ENCODE peak calls at places on chromosomes 1 and 21, in four cellular contexts. R is K562, C is HepG2, B is HCT116. K is an unnamed sample.

GRCh38 chr1:46490603-46491499 is 1.2 kb downstream of the DMBX1 start:
- DNase-seq in C (no peak), R (no peak), B (no peak), K (no peak)

GRCh38 chr1:12477936-12478611 is 139.9 kb downstream of the DHRS3 start:
- DNase-seq in B (peak; percentile 96), R (peak; percentile 86), C (peak; percentile 99), K (peak; percentile 78)

GRCh38 chr1:208997726-208998312 is 585.7 kb upstream of the CAMK1G start:
- DNase-seq in C (no peak), B (no peak), R (no peak), K (no peak)

GRCh38 chr21:44730028-44730395 is 18.6 kb upstream of the TSPEAR start:
- DNase-seq in B (no peak), C (no peak), R (no peak), K (no peak)

GRCh38 chr21:36487641-36488307 is 7.9 kb upstream of the CLDN14 start:
- DNase-seq in C (no peak), R (no peak), B (no peak), K (no peak)

GRCh38 chr21:34878501-34878900 is 170.6 kb downstream of the RUNX1 start:
- DNase-seq in C (peak; percentile 23), R (no peak), B (no peak), K (no peak)

GRCh38 chr1:81681570-81681969 is 119.2 kb upstream of the ADGRL2 start:
- DNase-seq in B (no peak), R (no peak), C (no peak), K (no peak)

GRCh38 chr1:235073968-235074334 is 54.7 kb downstream of the TOMM20 start:
- DNase-seq in R (no peak), C (no peak), B (no peak), K (no peak)

GRCh38 chr1:11473635-11474034 is 5.3 kb upstream of the DISP3 start:
- DNase-seq in R (peak; percentile 76), C (peak; percentile 27), B (no peak), K (no peak)

GRCh38 chr1:23422313-23422877 is 2.2 kb downstream of the TCEA3 start:
- DNase-seq in C (no peak), B (no peak), R (peak; percentile 77), K (no peak)

GRCh38 chr1:172928412-172928811 is 122.3 kb downstream of the TNFSF18 start:
- DNase-seq in R (no peak), C (no peak), B (no peak), K (no peak)

GRCh38 chr21:31732891-31733520 is 1.1 kb upstream of the SCAF4 start:
- DNase-seq in C (peak; percentile 15), R (no peak), B (no peak), K (no peak)

GRCh38 chr1:235079443-235079967 is 49.1 kb downstream of the TOMM20 start:
- DNase-seq in C (peak; percentile 71), R (no peak), B (peak; percentile 92), K (no peak)

GRCh38 chr1:156075158-156075557 is 7.1 kb downstream of the MEX3A start:
- DNase-seq in B (no peak), C (no peak), R (no peak), K (no peak)

GRCh38 chr1:213296558-213296957 is 245.5 kb downstream of the RPS6KC1 start:
- DNase-seq in C (no peak), B (no peak), R (no peak), K (no peak)

GRCh38 chr1:234980657-234981396 is 147.8 kb downstream of the TOMM20 start:
- DNase-seq in C (peak; percentile 83), B (peak; percentile 79), R (no peak), K (no peak)

GRCh38 chr1:153533689-153534201 is 2.0 kb downstream of the S100A6 start:
- DNase-seq in C (peak; percentile 39), B (peak; percentile 76), R (peak; percentile 54), K (peak; percentile 86)

GRCh38 chr1:25031966-25032667 is 102.0 kb upstream of the RUNX3 start:
- DNase-seq in B (no peak), C (no peak), R (no peak), K (no peak)

GRCh38 chr1:244653439-244654283 is 735 bp downstream of the DESI2 start:
- DNase-seq in R (no peak), C (peak; percentile 38), B (no peak), K (no peak)

GRCh38 chr1:30912913-30913652 is 4.5 kb upstream of the SDC3 start:
- DNase-seq in B (no peak), C (no peak), R (no peak), K (no peak)

GRCh38 chr1:190429932-190430331 is 47.7 kb downstream of the BRINP3 start:
- DNase-seq in C (no peak), B (no peak), R (no peak), K (no peak)

GRCh38 chr1:63902844-63903589 is 129.2 kb downstream of the ROR1 start:
- DNase-seq in R (no peak), B (no peak), C (no peak), K (no peak)

GRCh38 chr1:101071470-101071886 is 45.9 kb upstream of the DPH5 start:
- DNase-seq in R (peak; percentile 46), B (no peak), C (peak; percentile 2), K (no peak)

GRCh38 chr1:219713981-219714381 is 101.1 kb upstream of the ZC3H11B start:
- DNase-seq in C (no peak), B (no peak), R (no peak), K (no peak)

GRCh38 chr21:38027901-38028300 is 111.6 kb upstream of the KCNJ6 start:
- DNase-seq in R (no peak), B (no peak), C (no peak), K (no peak)

GRCh38 chr1:209064850-209065249 is 518.7 kb upstream of the CAMK1G start:
- DNase-seq in R (no peak), C (no peak), B (no peak), K (no peak)

GRCh38 chr1:94092210-94092613 is 28.7 kb downstream of the ABCA4 start:
- DNase-seq in R (no peak), B (no peak), C (no peak), K (no peak)

GRCh38 chr21:44571844-44572782 is 1.4 kb upstream of the KRTAP10-4 start:
- DNase-seq in B (no peak), R (no peak), C (no peak), K (no peak)

GRCh38 chr1:44314401-44314800 is 40.7 kb downstream of the ERI3 start:
- DNase-seq in B (no peak), C (no peak), R (no peak), K (no peak)

GRCh38 chr1:2556277-2557145 is at the start of gene TNFRSF14:
- DNase-seq in C (no peak), R (peak; percentile 74), B (no peak), K (no peak)

GRCh38 chr1:108512239-108513071 is 47.4 kb upstream of the EEIG2 start:
- DNase-seq in C (no peak), B (peak; percentile 15), R (peak; percentile 31), K (no peak)

GRCh38 chr1:51750218-51750617 is 128.3 kb downstream of the NRDC start:
- DNase-seq in B (no peak), C (no peak), R (no peak), K (no peak)

GRCh38 chr21:28521932-28522826 is 470.5 kb downstream of the LTN1 start:
- DNase-seq in B (no peak), R (no peak), C (no peak), K (no peak)

GRCh38 chr1:50424940-50425375 is 1.7 kb upstream of the DMRTA2 start:
- DNase-seq in C (no peak), B (no peak), R (no peak), K (no peak)

DNA sequence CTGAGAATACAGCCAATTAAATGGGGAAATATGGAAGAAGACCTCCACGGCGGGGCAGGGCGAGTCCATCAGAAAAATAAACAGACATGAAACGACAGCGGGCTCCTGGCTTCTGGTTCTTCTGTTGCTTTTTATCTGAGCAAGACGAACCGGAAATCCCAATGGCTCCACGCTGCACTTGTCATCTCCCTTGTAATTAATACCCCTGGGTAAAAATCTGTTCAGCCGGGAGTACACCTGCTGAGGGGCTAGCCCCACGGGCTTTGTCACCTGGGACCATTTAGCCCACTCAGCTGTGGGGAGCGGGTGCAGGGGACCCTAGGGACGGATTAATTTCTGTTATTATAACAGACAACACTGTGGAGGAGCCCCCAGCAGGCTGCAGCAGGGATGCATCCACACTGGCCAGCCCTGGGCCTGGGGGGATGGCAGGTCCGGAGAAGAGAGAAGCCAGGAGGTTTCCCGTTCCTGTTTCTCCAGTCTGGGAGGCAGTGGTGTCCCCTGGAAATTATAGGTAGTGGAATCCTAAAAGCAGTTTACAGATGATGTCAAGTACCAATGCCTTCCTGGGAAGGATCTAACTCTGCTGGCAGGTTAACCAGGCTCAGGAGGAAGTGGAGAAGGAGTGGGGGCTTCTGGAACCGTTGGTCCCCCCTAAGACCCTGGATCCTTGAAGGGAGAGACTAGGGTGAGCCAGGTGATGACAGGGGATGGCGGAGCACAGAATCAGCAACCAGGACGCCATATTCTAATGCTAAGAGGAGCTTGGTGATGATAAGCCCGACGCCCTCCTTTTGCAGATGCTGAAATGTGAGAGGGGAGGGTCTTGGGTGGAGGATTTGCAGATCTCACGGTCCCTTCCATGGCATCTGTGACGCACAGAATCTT is 566.1 kb downstream of the PTPRU start:
- DNase-seq in B (no peak), R (no peak), C (no peak), K (no peak)
- H3K4me3 ChIP-seq in B (no peak overlapping the region), R (no peak overlapping the region), C (no peak overlapping the region), K (no peak overlapping the region)

GRCh38 chr21:45886610-45887026 is 95.0 kb upstream of the COL6A1 start:
- DNase-seq in R (no peak), B (no peak), C (no peak), K (no peak)
- TF ChIP-seq TCF7L2 in R (no peak), B (no peak), C (no peak), K (no peak)

DNA sequence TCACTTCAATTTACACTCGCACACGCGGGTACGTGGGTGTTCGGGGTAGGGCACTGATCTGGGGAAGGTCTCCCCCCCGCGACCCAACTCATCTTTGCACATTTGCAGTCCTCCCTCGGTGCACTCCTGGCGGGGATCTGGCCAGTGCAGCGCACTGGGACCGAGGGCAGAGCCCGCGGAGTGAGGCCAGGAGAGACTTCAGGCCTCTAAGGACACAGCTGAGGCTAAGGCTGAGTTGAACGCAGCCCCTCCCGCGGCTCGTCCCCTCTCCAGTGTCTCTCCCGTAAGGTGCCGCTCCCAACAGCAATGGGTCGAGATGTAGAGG is 939 bp upstream of the NCAM2 start:
- DNase-seq in C (no peak), B (no peak), R (no peak), K (no peak)
- H3K4me3 ChIP-seq in C (no peak overlapping the region), B (no peak overlapping the region), R (peak overlapping the region; percentile 49), K (no peak overlapping the region)

GRCh38 chr21:15730484-15731242 is 881 bp downstream of the USP25 start:
- DNase-seq in C (no peak), R (peak; percentile 33), B (no peak), K (no peak)

GRCh38 chr21:15732996-15733329 is 3.2 kb downstream of the USP25 start:
- DNase-seq in B (no peak), C (no peak), R (peak; percentile 20), K (no peak)

GRCh38 chr21:15731243-15731613 is 1.4 kb downstream of the USP25 start:
- DNase-seq in C (peak; percentile 25), B (no peak), R (no peak), K (no peak)

GRCh38 chr21:15729674-15730483 is at the start of gene USP25:
- DNase-seq in B (peak; percentile 43), R (peak; percentile 97), C (peak; percentile 68), K (no peak)

GRCh38 chr21:15732290-15732995 is 2.7 kb downstream of the USP25 start:
- DNase-seq in B (no peak), C (peak; percentile 55), R (no peak), K (no peak)
- TF ChIP-seq TCF7L2 in B (peak; percentile 24), C (no peak), R (no peak), K (no peak)